ENCODE peak calls at places on chromosome 9, in four cellular contexts. E is memory B cell, V is RWPE2, A is activated T-cell treated with anti-CD3 and anti-CD28 coated beads for 1 hour. R is an unnamed sample.

GRCh38 chr9:114697951-114698351 is 16.0 kb upstream of the TEX48 start:
- DNase-seq in E (no peak), V (no peak), A (no peak), R (no peak)

GRCh38 chr9:93116049-93116961 is 17.7 kb downstream of the NINJ1 start:
- DNase-seq in E (no peak), V (peak), A (no peak), R (no peak)

GRCh38 chr9:76023715-76024195 is 133.3 kb downstream of the PCSK5 start:
- DNase-seq in E (no peak), V (no peak), A (no peak), R (peak)

GRCh38 chr9:75054373-75055001 is 26.4 kb upstream of the CARNMT1 start:
- DNase-seq in E (no peak), V (no peak), A (no peak), R (no peak)

GRCh38 chr9:14179449-14179848 is 134.5 kb downstream of the NFIB start:
- DNase-seq in E (no peak), V (no peak), A (no peak), R (no peak)

GRCh38 chr9:97864396-97864795 is 11.4 kb downstream of the FOXE1 start:
- DNase-seq in E (no peak), V (no peak), A (no peak), R (no peak)

GRCh38 chr9:88272986-88273385 is 115.3 kb upstream of the SPIN1 start:
- DNase-seq in E (no peak), V (no peak), A (no peak), R (no peak)

GRCh38 chr9:137095664-137096517 is 9.1 kb downstream of the MAN1B1 start:
- DNase-seq in E (peak), V (no peak), A (peak), R (peak)

GRCh38 chr9:7983361-7983974 is 183.9 kb upstream of the DMAC1 start:
- DNase-seq in E (no peak), V (no peak), A (no peak), R (no peak)

GRCh38 chr9:131609116-131609830 is 64.0 kb downstream of the PRRT1B start:
- DNase-seq in E (no peak), V (no peak), A (no peak), R (no peak)

GRCh38 chr9:28946648-28947047 is 1373.4 kb upstream of the C9orf72 start:
- DNase-seq in E (no peak), V (no peak), A (no peak), R (no peak)

GRCh38 chr9:112308576-112308975 is 24.8 kb downstream of the PTBP3 start:
- DNase-seq in E (no peak), V (no peak), A (no peak), R (no peak)

GRCh38 chr9:106784076-106784475 is 78.9 kb upstream of the ZNF462 start:
- DNase-seq in E (no peak), V (no peak), A (no peak), R (no peak)

GRCh38 chr9:76545191-76545590 is 86.2 kb downstream of the GCNT1 start:
- DNase-seq in E (no peak), V (no peak), A (no peak), R (no peak)

GRCh38 chr9:4510546-4511322 is 20.5 kb downstream of the SLC1A1 start:
- DNase-seq in E (no peak), V (no peak), A (no peak), R (no peak)

GRCh38 chr9:111648066-111648465 is 13.3 kb upstream of the GNG10 start:
- DNase-seq in E (no peak), V (no peak), A (no peak), R (no peak)

GRCh38 chr9:36823934-36824333 is 210.1 kb downstream of the PAX5 start:
- DNase-seq in E (no peak), V (peak), A (no peak), R (no peak)

GRCh38 chr9:14031015-14031414 is 282.9 kb downstream of the NFIB start:
- DNase-seq in E (no peak), V (no peak), A (no peak), R (no peak)

GRCh38 chr9:91114450-91114849 is 247.3 kb downstream of the AUH start:
- DNase-seq in E (no peak), V (no peak), A (no peak), R (no peak)

GRCh38 chr9:114446036-114446435 is 58.3 kb upstream of the AKNA start:
- DNase-seq in E (no peak), V (no peak), A (no peak), R (no peak)